ENCODE peak calls at places on chromosome 11, in five cellular contexts. One of them, this sample, is unnamed.

GRCh38 chr11:34996958-34997357 is 80.5 kb downstream of the PDHX start:
- DNase-seq in stomach: no peak
- DNase-seq in ovary: no peak
- DNase-seq in A549: no peak
- DNase-seq in transverse colon: no peak
- DNase-seq in this sample: no peak

GRCh38 chr11:126474220-126474619 is 118.7 kb downstream of the ST3GAL4 start:
- DNase-seq in stomach: no peak
- DNase-seq in ovary: no peak
- DNase-seq in A549: no peak
- DNase-seq in transverse colon: no peak
- DNase-seq in this sample: no peak

GRCh38 chr11:117750916-117751773 is 45.9 kb downstream of the DSCAML1 start:
- DNase-seq in stomach: no peak
- DNase-seq in ovary: no peak
- DNase-seq in A549: no peak
- DNase-seq in transverse colon: no peak
- DNase-seq in this sample: no peak

GRCh38 chr11:88623536-88623935 is 286.0 kb upstream of the CTSC start:
- DNase-seq in stomach: no peak
- DNase-seq in ovary: no peak
- DNase-seq in A549: no peak
- DNase-seq in transverse colon: no peak
- DNase-seq in this sample: no peak

GRCh38 chr11:26649884-26650283 is 72.0 kb downstream of the SLC5A12 start:
- DNase-seq in stomach: peak
- DNase-seq in ovary: no peak
- DNase-seq in A549: peak
- DNase-seq in transverse colon: peak
- DNase-seq in this sample: no peak

GRCh38 chr11:7353100-7353499 is 101.4 kb downstream of the SYT9 start:
- DNase-seq in stomach: no peak
- DNase-seq in ovary: no peak
- DNase-seq in A549: peak
- DNase-seq in transverse colon: peak
- DNase-seq in this sample: no peak

GRCh38 chr11:72116019-72116755 is 3.7 kb upstream of the ANAPC15 start:
- DNase-seq in stomach: no peak
- DNase-seq in ovary: no peak
- DNase-seq in A549: no peak
- DNase-seq in transverse colon: no peak
- DNase-seq in this sample: no peak

GRCh38 chr11:86931965-86932332 is 23.2 kb downstream of the FZD4 start:
- DNase-seq in stomach: no peak
- DNase-seq in ovary: peak
- DNase-seq in A549: peak
- DNase-seq in transverse colon: no peak
- DNase-seq in this sample: no peak

GRCh38 chr11:116696381-116696941 is 76.3 kb downstream of the BUD13 start:
- DNase-seq in stomach: peak
- DNase-seq in ovary: no peak
- DNase-seq in A549: no peak
- DNase-seq in transverse colon: no peak
- DNase-seq in this sample: no peak

GRCh38 chr11:61961570-61962212 is 5.7 kb downstream of the FTH1 start:
- DNase-seq in stomach: peak
- DNase-seq in ovary: peak
- DNase-seq in A549: peak
- DNase-seq in transverse colon: peak
- DNase-seq in this sample: no peak

GRCh38 chr11:121613724-121614123 is 161.0 kb upstream of the SORL1-AS1 start:
- DNase-seq in stomach: no peak
- DNase-seq in ovary: no peak
- DNase-seq in A549: no peak
- DNase-seq in transverse colon: no peak
- DNase-seq in this sample: no peak

GRCh38 chr11:86592047-86592564 is 80.3 kb downstream of the ME3 start:
- DNase-seq in stomach: no peak
- DNase-seq in ovary: no peak
- DNase-seq in A549: no peak
- DNase-seq in transverse colon: no peak
- DNase-seq in this sample: no peak

GRCh38 chr11:35785287-35786167 is 123.0 kb downstream of the TRIM44 start:
- DNase-seq in stomach: no peak
- DNase-seq in ovary: no peak
- DNase-seq in A549: no peak
- DNase-seq in transverse colon: no peak
- DNase-seq in this sample: no peak

GRCh38 chr11:76776472-76776871 is 6.7 kb upstream of the TSKU start:
- DNase-seq in stomach: no peak
- DNase-seq in ovary: no peak
- DNase-seq in A549: no peak
- DNase-seq in transverse colon: no peak
- DNase-seq in this sample: no peak

GRCh38 chr11:24779791-24780190 is 282.9 kb downstream of the LUZP2 start:
- DNase-seq in stomach: no peak
- DNase-seq in ovary: no peak
- DNase-seq in A549: no peak
- DNase-seq in transverse colon: no peak
- DNase-seq in this sample: no peak

GRCh38 chr11:56819916-56820315 is 71.4 kb upstream of the OR9G4 start:
- DNase-seq in stomach: no peak
- DNase-seq in ovary: no peak
- DNase-seq in A549: no peak
- DNase-seq in transverse colon: no peak
- DNase-seq in this sample: no peak

GRCh38 chr11:73498343-73498742 is 99.6 kb downstream of the FAM168A start:
- DNase-seq in stomach: no peak
- DNase-seq in ovary: no peak
- DNase-seq in A549: no peak
- DNase-seq in transverse colon: no peak
- DNase-seq in this sample: no peak

GRCh38 chr11:279966-280761 is 2.0 kb downstream of the NLRP6 start:
- DNase-seq in stomach: no peak
- DNase-seq in ovary: no peak
- DNase-seq in A549: no peak
- DNase-seq in transverse colon: peak
- DNase-seq in this sample: peak

GRCh38 chr11:36149538-36150242 is 139.5 kb downstream of the COMMD9 start:
- DNase-seq in stomach: peak
- DNase-seq in ovary: peak
- DNase-seq in A549: peak
- DNase-seq in transverse colon: peak
- DNase-seq in this sample: no peak

GRCh38 chr11:42043312-42043711 is 583.9 kb upstream of the LRRC4C start:
- DNase-seq in stomach: no peak
- DNase-seq in ovary: no peak
- DNase-seq in A549: no peak
- DNase-seq in transverse colon: no peak
- DNase-seq in this sample: no peak

GRCh38 chr11:1081601-1082311 is 7.1 kb downstream of the MUC2 start:
- DNase-seq in stomach: no peak
- DNase-seq in ovary: peak
- DNase-seq in A549: no peak
- DNase-seq in transverse colon: no peak
- DNase-seq in this sample: peak

GRCh38 chr11:46391186-46391577 is 394 bp downstream of the CHRM4 start:
- DNase-seq in stomach: no peak
- DNase-seq in ovary: no peak
- DNase-seq in A549: no peak
- DNase-seq in transverse colon: no peak
- DNase-seq in this sample: no peak

GRCh38 chr11:119460582-119460981 is 37.6 kb upstream of the THY1 start:
- DNase-seq in stomach: no peak
- DNase-seq in ovary: no peak
- DNase-seq in A549: no peak
- DNase-seq in transverse colon: no peak
- DNase-seq in this sample: no peak

GRCh38 chr11:114296190-114296978 is at the start of gene NNMT:
- DNase-seq in stomach: peak
- DNase-seq in ovary: peak
- DNase-seq in A549: no peak
- DNase-seq in transverse colon: peak
- DNase-seq in this sample: no peak
- H3K27ac ChIP-seq in stomach: peak
- H3K27ac ChIP-seq in ovary: peak
- H3K27ac ChIP-seq in A549: peak
- H3K27ac ChIP-seq in transverse colon: peak
- H3K27ac ChIP-seq in this sample: peak

DNA sequence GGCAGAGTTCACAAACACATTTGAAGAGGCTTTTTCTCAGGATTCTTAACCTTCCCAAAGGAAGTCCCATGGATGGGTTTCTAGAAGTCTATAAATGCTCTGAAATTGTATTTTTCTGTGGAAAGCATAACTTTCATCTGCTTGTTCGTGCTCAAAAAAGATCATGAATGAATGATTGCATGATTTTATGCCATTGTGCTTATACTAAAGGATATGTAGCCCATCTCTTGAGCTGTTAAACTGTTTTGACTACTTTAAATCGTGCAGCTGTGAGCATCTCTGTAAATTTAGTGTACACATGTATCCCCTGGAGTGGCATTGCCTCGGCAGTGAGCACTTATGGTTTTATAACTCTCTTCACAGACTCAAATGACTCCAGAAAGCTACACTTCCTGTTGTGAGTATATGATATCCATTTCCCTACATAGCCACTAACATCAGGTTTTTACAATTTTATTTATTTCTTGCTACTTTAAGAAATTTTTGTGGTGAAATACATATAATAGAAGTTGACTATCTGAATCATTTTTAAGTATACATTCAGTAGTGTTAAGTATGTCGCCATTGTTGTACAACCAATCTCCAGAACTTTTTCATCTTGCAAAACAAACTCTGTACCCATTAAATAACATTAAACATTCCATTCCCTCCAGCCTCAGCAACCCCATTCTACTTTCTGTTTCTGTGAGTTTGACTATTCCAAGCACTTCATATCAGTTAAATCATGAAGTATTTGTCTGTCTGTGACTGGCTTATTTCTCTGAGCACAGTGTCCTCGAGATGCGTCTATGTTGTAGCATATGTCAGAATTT is 8.0 kb downstream of the NEAT1 start:
- DNase-seq in stomach: peak
- DNase-seq in ovary: no peak
- DNase-seq in A549: no peak
- DNase-seq in transverse colon: peak
- DNase-seq in this sample: no peak
- TF ChIP-seq POLR2A in stomach: no peak
- TF ChIP-seq POLR2A in ovary: peak
- TF ChIP-seq POLR2A in A549: no peak
- TF ChIP-seq POLR2A in transverse colon: peak
- TF ChIP-seq POLR2A in this sample: no peak

GRCh38 chr11:69443138-69443967 is 38.1 kb upstream of the LINC01488 start:
- DNase-seq in stomach: peak
- DNase-seq in ovary: peak
- DNase-seq in A549: peak
- DNase-seq in transverse colon: peak
- DNase-seq in this sample: peak
- TF ChIP-seq EP300 in stomach: no peak
- TF ChIP-seq EP300 in ovary: no peak
- TF ChIP-seq EP300 in A549: no peak
- TF ChIP-seq EP300 in transverse colon: no peak
- TF ChIP-seq EP300 in this sample: no peak

GRCh38 chr11:9362393-9362863 is 22.0 kb upstream of the IPO7 start:
- DNase-seq in stomach: no peak
- DNase-seq in ovary: no peak
- DNase-seq in A549: no peak
- DNase-seq in transverse colon: no peak
- DNase-seq in this sample: no peak
- H3K27ac ChIP-seq in stomach: peak
- H3K27ac ChIP-seq in ovary: no peak
- H3K27ac ChIP-seq in A549: peak
- H3K27ac ChIP-seq in transverse colon: peak
- H3K27ac ChIP-seq in this sample: peak

DNA sequence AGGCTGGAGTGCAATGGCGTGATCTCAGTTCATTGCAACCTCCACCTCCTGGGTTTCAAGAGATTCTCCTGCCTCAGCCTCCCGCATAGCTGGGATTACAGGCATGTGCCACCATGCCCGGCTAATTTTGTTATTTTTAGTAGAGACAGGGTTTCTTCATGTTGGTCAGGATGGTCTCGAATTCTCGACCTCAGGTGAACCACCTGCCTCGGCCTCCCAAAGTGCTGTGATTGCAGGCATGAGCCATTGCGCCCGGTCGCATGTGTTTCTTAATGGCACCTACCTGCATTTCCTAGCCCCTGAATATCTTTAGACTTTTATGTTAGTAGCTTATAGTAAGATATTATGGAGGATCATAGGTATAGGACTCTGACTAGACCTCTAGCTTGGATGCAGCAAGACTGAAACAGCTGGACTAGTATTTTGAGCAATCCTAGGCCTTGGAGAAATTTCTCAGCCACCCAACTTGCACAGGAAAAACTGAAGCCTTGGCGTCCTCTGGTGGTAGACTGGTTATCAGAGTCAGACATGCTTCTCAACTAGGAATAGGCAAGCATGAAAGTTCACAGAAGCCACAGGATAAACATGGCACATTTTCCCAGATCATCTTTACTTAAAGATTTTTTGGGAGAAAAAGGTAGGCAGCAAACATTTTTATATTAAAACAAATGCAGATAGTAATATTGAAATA is 22.7 kb upstream of the C1QTNF4 start:
- DNase-seq in stomach: no peak
- DNase-seq in ovary: peak
- DNase-seq in A549: peak
- DNase-seq in transverse colon: peak
- DNase-seq in this sample: no peak
- TF ChIP-seq POLR2A in stomach: no peak
- TF ChIP-seq POLR2A in ovary: no peak
- TF ChIP-seq POLR2A in A549: no peak
- TF ChIP-seq POLR2A in transverse colon: no peak
- TF ChIP-seq POLR2A in this sample: no peak

GRCh38 chr11:108223449-108224149 is 732 bp downstream of the ATM start:
- DNase-seq in stomach: no peak
- DNase-seq in ovary: no peak
- DNase-seq in A549: no peak
- DNase-seq in transverse colon: no peak
- DNase-seq in this sample: no peak
- TF ChIP-seq EP300 in stomach: no peak
- TF ChIP-seq EP300 in ovary: no peak
- TF ChIP-seq EP300 in A549: no peak
- TF ChIP-seq EP300 in transverse colon: no peak
- TF ChIP-seq EP300 in this sample: no peak

GRCh38 chr11:10454902-10455631 is at the start of gene AMPD3:
- DNase-seq in stomach: no peak
- DNase-seq in ovary: no peak
- DNase-seq in A549: peak
- DNase-seq in transverse colon: peak
- DNase-seq in this sample: peak

GRCh38 chr11:10457901-10458300 is 2.8 kb downstream of the AMPD3 start:
- DNase-seq in stomach: no peak
- DNase-seq in ovary: no peak
- DNase-seq in A549: no peak
- DNase-seq in transverse colon: no peak
- DNase-seq in this sample: no peak

GRCh38 chr11:10456519-10456918 is 1.5 kb downstream of the AMPD3 start:
- DNase-seq in stomach: no peak
- DNase-seq in ovary: no peak
- DNase-seq in A549: no peak
- DNase-seq in transverse colon: no peak
- DNase-seq in this sample: no peak

GRCh38 chr11:10454506-10454901 is 560 bp upstream of the AMPD3 start:
- DNase-seq in stomach: no peak
- DNase-seq in ovary: no peak
- DNase-seq in A549: no peak
- DNase-seq in transverse colon: no peak
- DNase-seq in this sample: no peak

GRCh38 chr11:10455637-10456487 is 798 bp downstream of the AMPD3 start:
- DNase-seq in stomach: peak
- DNase-seq in ovary: no peak
- DNase-seq in A549: peak
- DNase-seq in transverse colon: peak
- DNase-seq in this sample: peak
- H3K27ac ChIP-seq in stomach: peak
- H3K27ac ChIP-seq in ovary: peak
- H3K27ac ChIP-seq in A549: peak
- H3K27ac ChIP-seq in transverse colon: peak
- H3K27ac ChIP-seq in this sample: peak